ENCODE peak calls at places on chromosome 22, in nine cellular contexts. H is psoas muscle; Z is heart right ventricle; L is CD8-positive, alpha-beta T cell; R is endothelial cell of umbilical vein; P is caudate nucleus; N is OCI-LY7; X is epithelial cell of prostate; B is lower lobe of right lung. S is an unnamed sample.

GRCh38 chr22:16601437-16602223 is 9.0 kb upstream of the CCT8L2 start:
- DNase-seq in H (peak), Z (peak), L (peak), R (no peak), P (no peak), N (no peak), X (no peak), B (peak), S (no peak)

GRCh38 chr22:46613606-46613997 is 6.6 kb upstream of the GRAMD4 start:
- DNase-seq in H (peak), Z (no peak), L (no peak), R (peak), P (no peak), N (peak), X (no peak), B (peak), S (no peak)

GRCh38 chr22:49673048-49673447 is 154.6 kb downstream of the BRD1 start:
- DNase-seq in H (no peak), Z (no peak), L (no peak), R (no peak), P (no peak), N (no peak), X (no peak), B (peak), S (peak)

GRCh38 chr22:44211946-44212930 is 31.5 kb downstream of the PARVG start:
- DNase-seq in H (no peak), Z (no peak), L (peak), R (no peak), P (no peak), N (no peak), X (no peak), B (no peak), S (no peak)

GRCh38 chr22:46057762-46058420 is 80.9 kb upstream of the WNT7B start:
- DNase-seq in H (no peak), Z (peak), L (no peak), R (no peak), P (no peak), N (peak), X (no peak), B (peak), S (peak)

GRCh38 chr22:19108807-19109197 is 13.4 kb downstream of the DGCR2 start:
- DNase-seq in H (no peak), Z (no peak), L (no peak), R (no peak), P (no peak), N (no peak), X (peak), B (no peak), S (no peak)

GRCh38 chr22:36860821-36861659 is at the start of gene NCF4:
- DNase-seq in H (peak), Z (peak), L (no peak), R (no peak), P (peak), N (peak), X (no peak), B (peak), S (no peak)

GRCh38 chr22:44676441-44677298 is 25.3 kb upstream of the PRR5 start:
- DNase-seq in H (no peak), Z (no peak), L (no peak), R (no peak), P (no peak), N (no peak), X (no peak), B (no peak), S (no peak)

GRCh38 chr22:20657963-20658362 is 116.0 kb upstream of the SERPIND1 start:
- DNase-seq in H (no peak), Z (no peak), L (no peak), R (no peak), P (no peak), N (no peak), X (no peak), B (no peak), S (no peak)

GRCh38 chr22:37517826-37518450 is 1.3 kb downstream of the CARD10 start:
- DNase-seq in H (no peak), Z (no peak), L (no peak), R (no peak), P (no peak), N (no peak), X (no peak), B (no peak), S (peak)

GRCh38 chr22:49295851-49296560 is 531.7 kb downstream of the BRD1 start:
- DNase-seq in H (no peak), Z (no peak), L (peak), R (no peak), P (no peak), N (no peak), X (no peak), B (no peak), S (peak)

GRCh38 chr22:20808844-20809243 is 34.9 kb downstream of the SERPIND1 start:
- DNase-seq in H (no peak), Z (no peak), L (no peak), R (no peak), P (no peak), N (peak), X (no peak), B (no peak), S (no peak)

GRCh38 chr22:38731703-38732161 is 24.1 kb downstream of the SUN2 start:
- DNase-seq in H (no peak), Z (no peak), L (peak), R (no peak), P (no peak), N (no peak), X (no peak), B (no peak), S (no peak)

GRCh38 chr22:38735126-38735464 is 20.7 kb downstream of the SUN2 start:
- DNase-seq in H (no peak), Z (no peak), L (no peak), R (no peak), P (no peak), N (no peak), X (no peak), B (no peak), S (no peak)

GRCh38 chr22:38732251-38732815 is 23.5 kb downstream of the SUN2 start:
- DNase-seq in H (no peak), Z (no peak), L (peak), R (no peak), P (no peak), N (no peak), X (no peak), B (no peak), S (no peak)

GRCh38 chr22:38734203-38735100 is 21.3 kb downstream of the SUN2 start:
- DNase-seq in H (no peak), Z (no peak), L (peak), R (no peak), P (no peak), N (no peak), X (no peak), B (no peak), S (no peak)

GRCh38 chr22:38733329-38734202 is 22.2 kb downstream of the SUN2 start:
- DNase-seq in H (peak), Z (peak), L (peak), R (peak), P (peak), N (peak), X (no peak), B (no peak), S (peak)
- H3K27ac ChIP-seq in H (peak), Z (peak), L (no peak), R (no peak), P (peak), N (no peak), X (no peak), B (peak), S (peak)

DNA sequence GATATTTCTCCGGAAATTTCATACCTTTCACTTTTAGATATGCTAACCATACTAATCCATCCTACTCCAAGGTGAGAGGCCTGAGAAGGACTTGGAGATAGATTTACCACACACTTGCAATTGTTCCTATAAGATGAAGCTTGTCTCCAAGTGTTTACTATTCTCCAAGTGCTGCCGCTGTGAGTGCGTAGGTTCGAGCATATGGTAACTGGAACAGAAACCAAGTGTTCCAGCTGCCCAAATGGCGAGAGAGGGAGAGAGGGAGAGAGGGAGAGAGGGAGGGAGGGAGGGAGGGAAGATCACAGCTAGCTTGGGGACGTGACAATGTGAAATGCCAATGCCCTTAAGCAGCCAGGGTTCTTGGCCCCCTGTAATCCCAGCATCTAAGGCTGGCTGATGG is 21.5 kb downstream of the ASCC2 start:
- DNase-seq in H (no peak), Z (no peak), L (no peak), R (no peak), P (no peak), N (no peak), X (no peak), B (no peak), S (no peak)
- H3K27ac ChIP-seq in H (peak), Z (no peak), L (no peak), R (no peak), P (no peak), N (no peak), X (peak), B (no peak), S (peak)

DNA sequence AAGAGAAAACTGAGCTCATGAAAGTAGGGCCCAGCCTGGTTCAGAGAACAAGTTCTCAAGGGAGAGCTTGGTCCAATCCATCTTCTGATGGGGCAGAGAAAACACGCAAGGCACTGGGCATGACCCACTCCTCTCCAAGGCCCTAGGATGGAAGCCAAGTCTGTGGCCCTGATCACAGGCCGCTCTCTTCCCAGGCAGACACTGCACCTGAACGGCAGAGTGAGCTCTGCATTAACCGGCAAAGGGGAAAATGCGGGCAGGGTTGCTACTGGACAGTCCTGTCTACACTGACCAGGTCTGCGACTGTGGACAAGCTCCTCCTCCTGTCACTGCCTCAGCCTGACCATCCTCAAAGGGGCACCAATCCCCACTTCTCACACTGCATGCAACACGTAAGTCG is 49.3 kb downstream of the SGSM3 start:
- DNase-seq in H (no peak), Z (no peak), L (no peak), R (no peak), P (no peak), N (no peak), X (no peak), B (no peak), S (peak)
- H3K27ac ChIP-seq in H (no peak), Z (no peak), L (no peak), R (no peak), P (no peak), N (peak), X (no peak), B (no peak), S (no peak)

GRCh38 chr22:32700186-32700882 is 101.2 kb upstream of the TIMP3 start:
- DNase-seq in H (no peak), Z (peak), L (no peak), R (no peak), P (no peak), N (no peak), X (no peak), B (no peak), S (no peak)
- H3K27ac ChIP-seq in H (peak), Z (no peak), L (no peak), R (no peak), P (no peak), N (no peak), X (no peak), B (no peak), S (peak)

S was measured in breast epithelium.